ENCODE peak calls at places on chromosomes 1 and 21, in four cellular contexts. U is thyroid gland, Q is adrenal gland, R is tibial artery. K is an unnamed sample.

GRCh38 chr1:38929476-38929875 is 12.2 kb downstream of the RHBDL2 start:
- DNase-seq in R (no peak), Q (no peak), U (no peak), K (no peak)

GRCh38 chr1:245695211-245695610 is 540.4 kb downstream of the KIF26B start:
- DNase-seq in R (no peak), Q (no peak), U (no peak), K (no peak)

GRCh38 chr1:203033287-203033686 is 7.0 kb downstream of the PPFIA4 start:
- DNase-seq in U (no peak), Q (no peak), R (no peak), K (no peak)

GRCh38 chr1:167599839-167600581 is 30.0 kb upstream of the RCSD1 start:
- DNase-seq in Q (peak; percentile 84), R (no peak), U (peak; percentile 15), K (peak; percentile 30)

GRCh38 chr1:17802945-17803344 is 47.8 kb downstream of the ACTL8 start:
- DNase-seq in R (no peak), Q (no peak), U (no peak), K (no peak)

GRCh38 chr1:58968360-58968952 is 184.6 kb upstream of the JUN start:
- DNase-seq in Q (peak; percentile 92), R (peak; percentile 94), U (peak; percentile 91), K (peak; percentile 91)

GRCh38 chr1:183239220-183239742 is 53.2 kb downstream of the LAMC2 start:
- DNase-seq in U (no peak), R (no peak), Q (no peak), K (no peak)

GRCh38 chr1:22611530-22611947 is 24.9 kb upstream of the C1QA start:
- DNase-seq in U (peak; percentile 32), R (no peak), Q (peak; percentile 64), K (peak; percentile 45)

GRCh38 chr1:185441608-185442007 is 124.6 kb upstream of the IVNS1ABP start:
- DNase-seq in U (peak; percentile 11), R (no peak), Q (peak; percentile 71), K (no peak)

GRCh38 chr21:31366825-31367224 is 22.8 kb upstream of the TIAM1 start:
- DNase-seq in R (no peak), U (peak; percentile 35), Q (peak; percentile 23), K (no peak)

GRCh38 chr1:38344705-38345104 is 298.1 kb upstream of the POU3F1 start:
- DNase-seq in Q (no peak), U (no peak), R (no peak), K (no peak)

GRCh38 chr1:11681071-11681771 is at the start of gene MAD2L2:
- DNase-seq in Q (peak; percentile 86), U (peak; percentile 82), R (peak; percentile 92), K (peak; percentile 96)

GRCh38 chr1:31666290-31666963 is 21.8 kb upstream of the PEF1 start:
- DNase-seq in Q (no peak), U (peak; percentile 82), R (no peak), K (peak; percentile 55)

GRCh38 chr1:41500378-41500777 is 15.9 kb upstream of the EDN2 start:
- DNase-seq in R (peak; percentile 92), U (peak; percentile 88), Q (peak; percentile 78), K (peak; percentile 78)

GRCh38 chr1:75594327-75594726 is 16.6 kb downstream of the SLC44A5 start:
- DNase-seq in U (no peak), Q (no peak), R (no peak), K (no peak)

GRCh38 chr1:41342774-41343355 is 18.4 kb upstream of the FOXO6 start:
- DNase-seq in U (no peak), Q (no peak), R (no peak), K (no peak)

GRCh38 chr1:196407358-196408041 is 200.7 kb downstream of the KCNT2 start:
- DNase-seq in R (no peak), Q (no peak), U (no peak), K (no peak)

GRCh38 chr21:34242973-34243372 is 120.8 kb upstream of the KCNE2 start:
- DNase-seq in Q (no peak), R (no peak), U (no peak), K (no peak)

GRCh38 chr1:65238010-65238409 is 71.3 kb upstream of the DNAJC6 start:
- DNase-seq in R (no peak), Q (no peak), U (no peak), K (no peak)

GRCh38 chr1:220457982-220458381 is 70.0 kb upstream of the MARK1 start:
- DNase-seq in R (no peak), U (no peak), Q (no peak), K (no peak)

GRCh38 chr1:63973005-63973419 is 199.2 kb downstream of the ROR1 start:
- DNase-seq in U (no peak), Q (no peak), R (no peak), K (no peak)

GRCh38 chr1:199313444-199313843 is 674.6 kb downstream of the PTPRC start:
- DNase-seq in U (no peak), R (no peak), Q (no peak), K (no peak)

GRCh38 chr1:25687221-25688017 is 70.8 kb downstream of the MAN1C1 start:
- DNase-seq in Q (no peak), U (no peak), R (peak; percentile 11), K (no peak)
- H3K27ac ChIP-seq in Q (no peak overlapping the region), U (peak overlapping the region; percentile 41), R (peak overlapping the region; percentile 70), K (no peak overlapping the region)

GRCh38 chr1:235056937-235057336 is 71.7 kb downstream of the TOMM20 start:
- DNase-seq in U (no peak), Q (no peak), R (peak; percentile 49), K (no peak)

GRCh38 chr1:235057385-235058306 is 71.0 kb downstream of the TOMM20 start:
- DNase-seq in R (peak; percentile 24), U (no peak), Q (no peak), K (no peak)

GRCh38 chr1:235058695-235059094 is 69.9 kb downstream of the TOMM20 start:
- DNase-seq in U (no peak), R (no peak), Q (no peak), K (no peak)

GRCh38 chr1:235060607-235061470 is 67.8 kb downstream of the TOMM20 start:
- DNase-seq in Q (no peak), R (no peak), U (no peak), K (no peak)

DNA sequence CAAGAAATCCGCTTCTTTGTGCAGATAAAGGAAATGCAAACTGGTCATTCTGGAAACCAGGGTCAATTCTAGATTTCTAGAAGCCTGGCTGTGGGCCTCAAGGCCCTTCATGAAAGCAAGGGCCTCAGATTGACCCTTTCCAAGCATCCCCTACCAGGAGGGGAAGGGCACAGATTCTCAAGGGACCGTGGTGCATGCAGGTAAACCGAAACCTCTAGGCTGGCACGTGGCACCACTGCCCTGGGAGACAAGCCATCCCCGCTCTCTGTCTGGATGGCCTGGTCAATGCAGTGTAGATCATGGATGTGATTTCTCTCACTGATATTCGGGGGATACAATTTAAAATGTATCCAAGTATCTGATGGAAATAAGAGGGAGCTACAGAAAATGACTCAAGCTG is 69.4 kb downstream of the TOMM20 start:
- DNase-seq in R (no peak), U (no peak), Q (no peak), K (no peak)
- H3K27ac ChIP-seq in R (peak overlapping the region; percentile 4), U (no peak overlapping the region), Q (no peak overlapping the region), K (no peak overlapping the region)

GRCh38 chr21:37159053-37159776 is 86.2 kb downstream of the TTC3 start:
- DNase-seq in Q (no peak), U (no peak), R (no peak), K (no peak)
- H3K27ac ChIP-seq in Q (no peak overlapping the region), U (no peak overlapping the region), R (no peak overlapping the region), K (no peak overlapping the region)

DNA sequence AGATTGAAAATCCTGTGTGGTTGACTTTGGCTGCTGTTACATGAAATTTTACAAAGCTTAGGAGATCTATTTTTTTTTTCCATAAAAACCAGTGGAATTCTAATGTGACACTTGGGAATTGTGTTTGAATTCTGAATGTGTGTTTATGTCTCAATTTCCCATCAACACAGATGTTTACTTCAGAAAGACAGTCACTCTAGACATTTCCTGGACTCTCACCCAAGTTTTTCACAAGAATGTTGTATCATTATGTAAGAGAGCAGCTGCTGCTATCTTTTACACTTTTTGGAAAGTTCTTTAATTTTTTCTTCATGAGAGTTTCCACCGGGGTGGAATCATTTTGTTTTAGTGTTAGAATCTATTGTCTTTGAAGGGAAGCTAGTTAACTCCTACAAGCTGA is 210.1 kb downstream of the GIPC2 start:
- DNase-seq in R (no peak), U (no peak), Q (no peak), K (no peak)
- H3K27ac ChIP-seq in R (no peak overlapping the region), U (no peak overlapping the region), Q (no peak overlapping the region), K (no peak overlapping the region)

DNA sequence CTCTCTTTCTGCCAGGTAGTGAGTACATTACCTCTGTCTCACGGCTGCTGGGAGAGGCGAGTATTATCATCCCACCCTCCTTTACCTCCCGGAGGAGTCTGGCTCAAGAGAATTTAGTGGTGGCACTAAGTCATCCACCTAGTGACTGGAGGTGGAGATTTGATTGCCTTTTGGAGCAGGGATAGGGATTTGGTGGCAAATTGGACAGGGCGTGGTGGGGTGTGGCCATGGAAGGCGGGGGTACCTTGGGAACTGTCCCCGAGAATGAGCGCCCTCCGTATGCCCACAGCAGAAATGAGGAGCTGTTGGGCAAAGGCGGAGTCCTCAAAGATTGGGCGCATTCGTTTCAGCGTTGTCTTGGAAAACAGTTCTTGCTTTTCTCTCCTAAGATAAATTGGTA is 32.1 kb upstream of the HMGN1 start:
- DNase-seq in R (no peak), U (no peak), Q (no peak), K (no peak)
- H3K27ac ChIP-seq in R (peak overlapping the region; percentile 94), U (peak overlapping the region; percentile 81), Q (peak overlapping the region; percentile 88), K (peak overlapping the region; percentile 64)

GRCh38 chr1:16015491-16015890 is 2.4 kb downstream of the HSPB7 start:
- DNase-seq in Q (no peak), U (no peak), R (no peak), K (no peak)

GRCh38 chr1:16015960-16016901 is 1.6 kb downstream of the HSPB7 start:
- DNase-seq in Q (peak; percentile 78), R (peak; percentile 95), U (peak; percentile 26), K (peak; percentile 83)

GRCh38 chr1:16017461-16018303 is at the start of gene HSPB7:
- DNase-seq in Q (peak; percentile 94), R (peak; percentile 98), U (peak; percentile 36), K (peak; percentile 91)

GRCh38 chr1:16018308-16018707 is 465 bp upstream of the HSPB7 start:
- DNase-seq in Q (no peak), R (peak; percentile 78), U (no peak), K (no peak)

DNA sequence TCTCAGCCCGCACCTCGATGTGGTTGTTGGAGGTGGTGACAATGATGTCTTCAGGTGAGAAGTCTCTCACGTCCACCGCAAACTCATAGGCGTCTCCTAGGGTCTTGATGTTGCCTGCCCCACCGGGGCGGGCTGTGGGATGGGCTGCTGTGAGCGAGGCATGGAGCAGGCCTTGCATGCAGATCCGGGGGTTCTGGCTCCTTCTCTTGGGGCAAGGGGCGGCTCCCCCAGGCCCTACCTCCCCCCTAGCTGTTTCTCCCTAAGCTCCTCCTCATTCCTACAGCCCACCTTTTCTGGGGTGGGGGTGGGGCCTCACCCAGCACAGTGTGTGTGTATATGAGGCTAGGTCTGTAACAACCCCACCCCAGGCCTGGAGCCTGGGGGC is 775 bp downstream of the HSPB7 start:
- DNase-seq in Q (no peak), U (no peak), R (no peak), K (no peak)
- H3K27ac ChIP-seq in Q (peak overlapping the region; percentile 97), U (peak overlapping the region; percentile 96), R (peak overlapping the region; percentile 99), K (peak overlapping the region; percentile 99)

GRCh38 chr1:160950657-160951056 is 4.0 kb downstream of the ITLN2 start:
- DNase-seq in Q (no peak), U (no peak), R (no peak), K (no peak)
- H3K27ac ChIP-seq in Q (no peak overlapping the region), U (no peak overlapping the region), R (no peak overlapping the region), K (no peak overlapping the region)

K was measured in right cardiac atrium.